ENCODE peak calls at places on chromosomes 6 and 20, in five cellular contexts. A is NAMALWA, U is HFFc6, W is hepatocyte, I is WTC11. H is an unnamed sample.

GRCh38 chr6:116278853-116279231 is 888 bp downstream of the TSPYL1 start:
- DNase-seq in A (no peak), U (no peak), W (no peak), I (no peak), H (no peak)

GRCh38 chr6:168130168-168130651 is 51.2 kb upstream of the FRMD1 start:
- DNase-seq in A (no peak), U (no peak), W (no peak), I (no peak), H (no peak)

GRCh38 chr6:77456531-77457248 is 6.6 kb downstream of the HTR1B start:
- DNase-seq in A (no peak), U (peak; percentile 94), W (peak; percentile 54), I (no peak), H (no peak)

GRCh38 chr6:158376650-158377081 is 64.4 kb downstream of the TULP4 start:
- DNase-seq in A (no peak), U (peak; percentile 35), W (no peak), I (no peak), H (no peak)

GRCh38 chr6:163877877-163878639 is 463.5 kb downstream of the QKI start:
- DNase-seq in A (no peak), U (no peak), W (no peak), I (no peak), H (no peak)

GRCh38 chr6:106473807-106474206 is 113.3 kb downstream of the CRYBG1 start:
- DNase-seq in A (no peak), U (peak; percentile 23), W (no peak), I (no peak), H (no peak)

GRCh38 chr20:38187512-38187911 is 22.4 kb upstream of the TGM2 start:
- DNase-seq in A (no peak), U (no peak), W (peak; percentile 53), I (peak; percentile 47), H (no peak)

GRCh38 chr6:166387642-166388325 is 5.0 kb upstream of the MPC1 start:
- DNase-seq in A (no peak), U (no peak), W (no peak), I (no peak), H (no peak)

GRCh38 chr6:131733376-131734016 is 22.7 kb upstream of the CTAGE9 start:
- DNase-seq in A (no peak), U (peak; percentile 63), W (no peak), I (no peak), H (no peak)

GRCh38 chr20:18267815-18268214 is 20.5 kb upstream of the ZNF133 start:
- DNase-seq in A (no peak), U (no peak), W (no peak), I (peak; percentile 33), H (no peak)

GRCh38 chr20:23132293-23132929 is 46.3 kb upstream of the CD93 start:
- DNase-seq in A (no peak), U (no peak), W (peak; percentile 36), I (no peak), H (no peak)

GRCh38 chr6:140636237-140636636 is 1261.8 kb upstream of the CITED2 start:
- DNase-seq in A (no peak), U (no peak), W (no peak), I (no peak), H (no peak)

GRCh38 chr6:24545691-24546090 is 50.9 kb downstream of the ALDH5A1 start:
- DNase-seq in A (no peak), U (no peak), W (no peak), I (no peak), H (no peak)

GRCh38 chr6:150261997-150262396 is 106.8 kb upstream of the IYD start:
- DNase-seq in A (no peak), U (no peak), W (no peak), I (peak; percentile 38), H (no peak)

GRCh38 chr6:5979650-5980427 is 26.9 kb downstream of the NRN1 start:
- DNase-seq in A (no peak), U (no peak), W (no peak), I (no peak), H (no peak)

GRCh38 chr6:169225887-169226286 is 27.8 kb downstream of the THBS2 start:
- DNase-seq in A (no peak), U (no peak), W (no peak), I (no peak), H (no peak)

GRCh38 chr20:10487354-10488115 is 52.4 kb downstream of the SLX4IP start:
- DNase-seq in A (no peak), U (no peak), W (no peak), I (no peak), H (no peak)

GRCh38 chr20:36676701-36677421 is 30.9 kb upstream of the SLA2 start:
- DNase-seq in A (no peak), U (no peak), W (peak; percentile 95), I (peak; percentile 92), H (peak; percentile 90)

GRCh38 chr6:35318200-35318844 is 20.7 kb downstream of the DEF6 start:
- DNase-seq in A (no peak), U (peak; percentile 71), W (peak; percentile 93), I (peak; percentile 96), H (no peak)

GRCh38 chr20:2738734-2739398 is 46.3 kb downstream of the EBF4 start:
- DNase-seq in A (no peak), U (no peak), W (no peak), I (no peak), H (no peak)

GRCh38 chr20:34403063-34403827 is 40.2 kb downstream of the ITCH start:
- DNase-seq in A (peak; percentile 56), U (no peak), W (no peak), I (no peak), H (no peak)